ENCODE peak calls at places on chromosomes 1 and 21, in four cellular contexts. U is IMR-90, N is H9, H is H1. Y is an unnamed sample.

GRCh38 chr21:26374817-26375216 is 198.3 kb downstream of the CYYR1 start:
- DNase-seq in U (no peak), N (no peak), H (no peak), Y (no peak)

GRCh38 chr1:153395136-153395685 is 4.3 kb upstream of the S100A8 start:
- DNase-seq in U (no peak), N (peak), H (peak), Y (no peak)

GRCh38 chr1:24505816-24506215 is 3.2 kb downstream of the RCAN3 start:
- DNase-seq in U (no peak), N (no peak), H (no peak), Y (no peak)

GRCh38 chr1:184854036-184854435 is 99.4 kb upstream of the EDEM3 start:
- DNase-seq in U (no peak), N (no peak), H (no peak), Y (no peak)

GRCh38 chr1:31875636-31876236 is 59.9 kb upstream of the SPOCD1 start:
- DNase-seq in U (no peak), N (no peak), H (no peak), Y (no peak)

GRCh38 chr1:37028981-37029617 is 5.2 kb downstream of the GRIK3 start:
- DNase-seq in U (no peak), N (peak), H (no peak), Y (peak)

GRCh38 chr1:160167056-160167455 is 15.7 kb downstream of the ATP1A4 start:
- DNase-seq in U (no peak), N (no peak), H (no peak), Y (no peak)

GRCh38 chr21:39556176-39556575 is 56.6 kb upstream of the B3GALT5 start:
- DNase-seq in U (no peak), N (peak), H (no peak), Y (peak)

GRCh38 chr1:39720094-39720999 is 18.3 kb upstream of the PPIE start:
- DNase-seq in U (peak), N (no peak), H (no peak), Y (peak)

GRCh38 chr1:162682013-162682419 is 49.8 kb downstream of the DDR2 start:
- DNase-seq in U (no peak), N (no peak), H (no peak), Y (no peak)

GRCh38 chr1:47624531-47624930 is 186.7 kb downstream of the FOXD2 start:
- DNase-seq in U (no peak), N (peak), H (peak), Y (peak)

GRCh38 chr21:28016571-28016970 is 976.1 kb downstream of the LTN1 start:
- DNase-seq in U (peak), N (no peak), H (no peak), Y (peak)

GRCh38 chr1:49171941-49172593 is 395.4 kb upstream of the BEND5 start:
- DNase-seq in U (no peak), N (no peak), H (no peak), Y (no peak)

GRCh38 chr1:206663832-206664652 is 20.7 kb upstream of the MAPKAPK2 start:
- DNase-seq in U (peak), N (peak), H (peak), Y (peak)

GRCh38 chr1:97145321-97145956 is 423.9 kb downstream of the PTBP2 start:
- DNase-seq in U (peak), N (no peak), H (no peak), Y (no peak)

GRCh38 chr1:186286615-186287317 is 88.3 kb downstream of the TPR start:
- DNase-seq in U (peak), N (no peak), H (no peak), Y (no peak)

GRCh38 chr1:158930504-158930903 is 848 bp upstream of the PYHIN1 start:
- DNase-seq in U (no peak), N (no peak), H (no peak), Y (no peak)

GRCh38 chr1:50553921-50554320 is 130.7 kb upstream of the DMRTA2 start:
- DNase-seq in U (no peak), N (no peak), H (no peak), Y (no peak)

GRCh38 chr1:151855997-151856396 is 2.5 kb upstream of the THEM5 start:
- DNase-seq in U (no peak), N (no peak), H (no peak), Y (no peak)
- H4K8ac ChIP-seq in U (no peak), N (no peak), H (no peak), Y (no peak)

GRCh38 chr1:6423321-6423999 is 1.1 kb upstream of the ESPN start:
- DNase-seq in U (no peak), N (peak), H (peak), Y (peak)

GRCh38 chr1:6426321-6426971 is 1.9 kb downstream of the ESPN start:
- DNase-seq in U (no peak), N (no peak), H (no peak), Y (no peak)

GRCh38 chr1:6425671-6426070 is 1.1 kb downstream of the ESPN start:
- DNase-seq in U (no peak), N (no peak), H (no peak), Y (no peak)

GRCh38 chr1:6424000-6424565 is 493 bp upstream of the ESPN start:
- DNase-seq in U (no peak), N (no peak), H (peak), Y (no peak)

GRCh38 chr1:6424619-6425593 is at the start of gene ESPN:
- DNase-seq in U (no peak), N (no peak), H (peak), Y (no peak)
- H3K56ac ChIP-seq in U (no peak), N (no peak), H (no peak), Y (no peak)

DNA sequence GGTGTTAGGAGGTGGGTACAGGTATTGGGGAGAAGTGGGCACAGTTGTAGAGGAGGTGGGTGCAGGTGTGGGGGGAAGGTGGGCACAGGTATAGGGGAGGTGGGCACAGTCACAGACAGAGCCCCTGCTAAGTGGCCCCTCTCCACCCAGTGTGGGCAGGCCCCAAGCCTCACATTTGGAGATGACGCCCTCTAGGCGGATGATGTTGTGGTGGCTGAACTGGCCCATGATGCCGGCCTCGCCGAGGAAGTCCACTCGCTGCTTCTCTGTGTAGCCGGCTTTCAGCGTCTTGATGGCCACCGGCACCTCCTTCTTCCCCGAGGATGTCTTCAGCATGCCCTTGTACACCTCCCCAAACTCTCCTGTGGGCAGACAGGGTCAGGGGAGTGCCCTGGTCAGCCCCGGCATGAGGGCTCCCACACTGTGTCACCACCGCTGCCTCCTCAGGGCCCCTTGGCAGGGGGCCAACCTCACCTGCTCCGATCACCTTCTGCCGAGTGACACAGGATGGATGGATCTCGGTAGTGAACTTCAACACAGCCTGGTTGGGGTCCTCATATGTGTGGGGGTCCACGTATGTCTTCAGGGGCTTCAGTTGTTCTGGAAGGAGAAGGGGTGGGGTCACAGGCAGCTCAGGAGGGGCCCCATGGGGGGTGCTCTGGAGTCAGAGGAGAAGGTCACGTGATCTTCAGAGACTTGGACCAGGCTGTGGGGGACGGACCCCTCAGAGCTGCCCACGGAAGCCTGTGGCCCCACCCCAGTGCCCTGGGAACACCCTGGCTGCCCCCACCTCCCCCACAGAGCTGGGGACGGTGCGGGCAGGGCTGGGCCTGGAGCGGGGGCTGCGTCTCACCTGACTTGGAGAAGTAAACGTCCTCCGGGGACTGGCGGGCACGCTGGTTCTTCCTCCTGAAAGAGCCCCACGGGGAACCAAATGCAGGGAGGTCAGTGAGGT is 22.6 kb downstream of the EPHA2 start:
- DNase-seq in U (no peak), N (no peak), H (no peak), Y (no peak)
- H4K8ac ChIP-seq in U (no peak), N (no peak), H (no peak), Y (no peak)

GRCh38 chr1:118271883-118272282 is 86.9 kb upstream of the SPAG17 start:
- DNase-seq in U (no peak), N (no peak), H (no peak), Y (no peak)

GRCh38 chr1:118275716-118276115 is 90.7 kb upstream of the SPAG17 start:
- DNase-seq in U (no peak), N (no peak), H (no peak), Y (no peak)

GRCh38 chr1:118272884-118273283 is 87.9 kb upstream of the SPAG17 start:
- DNase-seq in U (no peak), N (no peak), H (no peak), Y (no peak)
- H3K56ac ChIP-seq in U (no peak), N (no peak), H (no peak), Y (no peak)

DNA sequence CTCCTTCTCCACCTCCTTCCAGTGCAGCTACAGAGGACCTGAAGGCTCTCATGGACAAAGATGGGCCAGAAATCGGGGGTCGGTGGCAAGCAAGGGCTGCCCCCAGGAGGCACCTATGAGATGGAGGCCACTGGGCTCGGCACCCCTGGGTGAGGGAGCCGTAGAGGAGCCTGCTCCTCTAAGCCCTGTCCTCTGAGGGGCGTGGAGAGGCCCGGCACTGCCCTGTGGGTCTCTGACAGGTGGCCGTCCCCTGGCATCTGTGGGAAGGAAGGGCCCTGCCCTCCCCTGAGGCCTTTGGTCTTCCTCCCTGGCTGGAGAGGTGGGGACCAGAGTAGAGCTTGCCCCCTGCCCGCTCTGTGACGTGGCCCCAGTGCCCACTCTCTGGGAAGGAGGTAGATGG is 30.9 kb downstream of the PRDM16 start:
- DNase-seq in U (no peak), N (no peak), H (no peak), Y (no peak)
- H4K8ac ChIP-seq in U (no peak), N (no peak), H (no peak), Y (no peak)

GRCh38 chr1:19852036-19852435 is 30.2 kb upstream of the OTUD3 start:
- DNase-seq in U (no peak), N (no peak), H (no peak), Y (no peak)
- H3K56ac ChIP-seq in U (peak), N (no peak), H (no peak), Y (no peak)

Y was measured in mesendoderm.